ENCODE peak calls at places on chromosomes 6 and 20, in five cellular contexts. D is GM13976, S is MCF 10A, T is heart left ventricle, A is lower leg skin. K is an unnamed sample.

GRCh38 chr6:17866876-17867444 is 120.5 kb downstream of the KIF13A start:
- DNase-seq in T (no peak), A (no peak), S (no peak), D (no peak), K (no peak)

GRCh38 chr6:113842165-113842564 is 15.0 kb upstream of the MARCKS start:
- DNase-seq in S (no peak), D (no peak), A (no peak), T (no peak), K (no peak)

GRCh38 chr6:14743465-14744211 is 502.2 kb upstream of the JARID2 start:
- DNase-seq in S (peak), D (no peak), T (no peak), A (peak), K (no peak)

GRCh38 chr20:38242848-38243449 is 17.6 kb downstream of the KIAA1755 start:
- DNase-seq in S (peak), A (no peak), D (no peak), T (no peak), K (no peak)

GRCh38 chr20:46179811-46180326 is 61.8 kb downstream of the CD40 start:
- DNase-seq in A (no peak), D (no peak), T (no peak), S (no peak), K (no peak)

GRCh38 chr20:10731190-10731955 is 57.6 kb upstream of the JAG1 start:
- DNase-seq in D (no peak), T (no peak), A (no peak), S (peak), K (no peak)

GRCh38 chr6:118618676-118619377 is 32.6 kb downstream of the CEP85L start:
- DNase-seq in A (peak), S (peak), T (no peak), D (peak), K (peak)

GRCh38 chr20:34747479-34747878 is 43.3 kb downstream of the TP53INP2 start:
- DNase-seq in A (no peak), D (peak), S (no peak), T (no peak), K (peak)

GRCh38 chr6:31423550-31423949 is 20.2 kb downstream of the MICA start:
- DNase-seq in S (no peak), D (no peak), T (no peak), A (no peak), K (no peak)

GRCh38 chr20:4090756-4091331 is 75.5 kb upstream of the RNF24 start:
- DNase-seq in A (no peak), S (no peak), D (no peak), T (no peak), K (no peak)

GRCh38 chr6:53418288-53418687 is 69.5 kb upstream of the ELOVL5 start:
- DNase-seq in T (no peak), D (no peak), A (no peak), S (peak), K (no peak)

GRCh38 chr20:12358006-12358654 is 440.4 kb downstream of the BTBD3 start:
- DNase-seq in A (no peak), D (no peak), S (peak), T (no peak), K (no peak)

GRCh38 chr6:111943723-111944122 is 70.5 kb upstream of the FYN start:
- DNase-seq in T (no peak), S (no peak), D (no peak), A (no peak), K (no peak)

GRCh38 chr20:32963176-32963575 is 41.1 kb downstream of the SUN5 start:
- DNase-seq in D (peak), S (no peak), A (no peak), T (no peak), K (no peak)

GRCh38 chr6:132400641-132401119 is 595 bp downstream of the MOXD1 start:
- DNase-seq in D (peak), T (no peak), S (no peak), A (no peak), K (no peak)

GRCh38 chr6:2623348-2623747 is 127.4 kb downstream of the MYLK4 start:
- DNase-seq in D (no peak), A (no peak), S (no peak), T (no peak), K (no peak)

GRCh38 chr6:160882741-160883340 is 108.7 kb upstream of the MAP3K4 start:
- DNase-seq in S (peak), A (no peak), D (no peak), T (no peak), K (no peak)

GRCh38 chr20:54275359-54276108 is 67.6 kb downstream of the PFDN4 start:
- DNase-seq in A (no peak), D (no peak), S (no peak), T (no peak), K (no peak)

GRCh38 chr20:53897884-53898557 is 172.4 kb downstream of the BCAS1 start:
- DNase-seq in S (no peak), A (peak), D (no peak), T (no peak), K (no peak)

GRCh38 chr20:24627291-24627690 is 157.9 kb downstream of the SYNDIG1 start:
- DNase-seq in S (no peak), T (no peak), A (peak), D (no peak), K (no peak)

GRCh38 chr20:43631598-43631997 is 35.3 kb upstream of the MYBL2 start:
- DNase-seq in S (no peak), A (no peak), D (no peak), T (no peak), K (no peak)

GRCh38 chr6:159976844-159977241 is 8.0 kb downstream of the IGF2R start:
- DNase-seq in T (no peak), A (no peak), D (no peak), S (no peak), K (no peak)

GRCh38 chr6:40336986-40337780 is 250.0 kb downstream of the LRFN2 start:
- DNase-seq in T (no peak), A (no peak), S (no peak), D (no peak), K (no peak)

DNA sequence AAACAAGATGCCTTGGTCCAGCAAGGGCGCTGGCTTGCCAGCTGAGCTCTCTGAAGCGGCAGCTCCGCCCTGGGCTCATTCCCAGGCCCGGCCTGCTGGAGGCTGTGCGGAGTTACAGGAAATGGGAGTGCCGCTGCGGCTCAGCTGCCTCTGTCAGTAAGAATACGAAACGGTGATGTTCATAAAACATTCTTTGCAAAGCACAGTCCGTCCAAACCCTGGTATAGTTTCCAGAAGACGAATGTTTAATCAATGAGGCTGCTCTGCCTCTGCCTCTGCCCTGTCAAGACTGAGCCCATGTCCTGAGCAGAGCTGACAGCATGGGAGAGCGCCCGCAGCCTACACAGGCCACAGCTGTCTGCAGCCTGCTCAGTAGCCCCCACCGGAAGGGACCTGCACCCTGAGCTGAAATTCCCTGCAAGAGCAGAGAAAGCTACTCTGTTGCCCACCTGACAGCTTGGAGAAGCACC is 153.3 kb upstream of the SNX9 start:
- DNase-seq in T (peak), A (peak), S (peak), D (no peak), K (no peak)
- TF ChIP-seq CTCF in T (peak), A (no peak), S (peak), D (no peak), K (no peak)

GRCh38 chr6:75368151-75368779 is 83.7 kb upstream of the TMEM30A start:
- DNase-seq in A (no peak), S (peak), T (no peak), D (no peak), K (no peak)
- TF ChIP-seq CTCF in A (no peak), S (peak), T (peak), D (peak), K (peak)

GRCh38 chr6:154805288-154805911 is 72.2 kb downstream of the SCAF8 start:
- DNase-seq in A (no peak), T (no peak), S (peak), D (peak), K (peak)
- TF ChIP-seq CTCF in A (no peak), T (peak), S (peak), D (no peak), K (peak)

GRCh38 chr20:17281478-17281877 is 54.6 kb downstream of the PCSK2 start:
- DNase-seq in S (peak), T (no peak), D (peak), A (no peak), K (no peak)
- TF ChIP-seq CTCF in S (peak), T (no peak), D (peak), A (no peak), K (peak)

GRCh38 chr20:58822175-58822574 is 28.5 kb downstream of the GNAS-AS1 start:
- DNase-seq in S (no peak), D (no peak), A (no peak), T (no peak), K (no peak)
- TF ChIP-seq CTCF in S (no peak), D (no peak), A (no peak), T (no peak), K (no peak)

DNA sequence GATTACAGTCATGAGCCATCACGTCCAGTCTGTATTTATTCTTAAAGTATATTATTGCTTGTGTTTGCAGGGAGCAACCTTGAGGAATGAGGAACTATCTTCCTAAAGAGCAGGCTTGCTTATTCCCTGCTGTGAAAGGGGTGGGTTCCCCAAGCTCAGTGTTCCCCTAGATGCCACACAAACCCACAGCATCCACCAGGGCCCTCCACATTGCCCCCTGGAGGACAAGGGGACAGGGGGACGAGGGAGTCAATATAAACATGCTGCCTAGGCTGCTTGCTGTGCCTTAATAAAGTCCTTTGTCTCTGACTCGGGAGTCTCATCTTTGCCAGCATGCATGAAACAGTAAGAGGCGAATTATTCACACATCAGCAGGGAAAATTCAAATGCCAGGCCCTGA is 8.0 kb upstream of the IDH3B start:
- DNase-seq in A (no peak), S (no peak), D (no peak), T (no peak), K (no peak)
- TF ChIP-seq CTCF in A (no peak), S (no peak), D (peak), T (no peak), K (peak)

GRCh38 chr20:17624070-17624469 is 54.2 kb downstream of the DSTN start:
- DNase-seq in T (no peak), S (no peak), A (peak), D (no peak), K (no peak)
- TF ChIP-seq CTCF in T (no peak), S (no peak), A (no peak), D (no peak), K (no peak)